ENCODE peak calls at places on chromosome 1, in six cellular contexts. P, E, J, V, A and D are unnamed samples.
A peak's percentile ranks its signal among the peaks of the same experiment; 100 is the strongest.

GRCh38 chr1:221664253-221664652 is 77.6 kb downstream of the DUSP10 start:
- DNase-seq in A (no peak), J (no peak), V (no peak), P (no peak), E (no peak), D (no peak)

GRCh38 chr1:33131191-33131590 is 50.2 kb downstream of the AZIN2 start:
- DNase-seq in V (no peak), P (no peak), E (no peak), A (no peak), J (no peak), D (no peak)

GRCh38 chr1:219564072-219564471 is 48.8 kb downstream of the ZC3H11B start:
- DNase-seq in P (no peak), J (no peak), E (no peak), A (no peak), V (no peak), D (no peak)

GRCh38 chr1:30732277-30732996 is 9.1 kb upstream of the MATN1 start:
- DNase-seq in V (no peak), A (no peak), P (peak; percentile 18), J (no peak), E (no peak), D (no peak)

GRCh38 chr1:21933397-21934248 is 3.5 kb downstream of the HSPG2 start:
- DNase-seq in E (no peak), J (no peak), V (no peak), P (no peak), A (peak; percentile 27), D (peak; percentile 82)

GRCh38 chr1:33388989-33389771 is 41.7 kb downstream of the PHC2 start:
- DNase-seq in E (peak; percentile 74), A (peak; percentile 78), P (peak; percentile 58), V (no peak), J (no peak), D (no peak)

GRCh38 chr1:35434703-35435102 is 122.5 kb downstream of the KIAA0319L start:
- DNase-seq in P (no peak), A (no peak), E (no peak), J (no peak), V (no peak), D (no peak)

GRCh38 chr1:170881268-170882265 is 53.8 kb upstream of the MROH9 start:
- DNase-seq in A (peak; percentile 51), V (no peak), E (peak; percentile 22), P (peak; percentile 42), J (peak; percentile 24), D (no peak)

GRCh38 chr1:113103977-113104376 is 31.0 kb downstream of the LRIG2 start:
- DNase-seq in A (no peak), E (no peak), J (no peak), V (no peak), P (no peak), D (no peak)

GRCh38 chr1:41122851-41123518 is 101.5 kb upstream of the SLFNL1 start:
- DNase-seq in P (peak; percentile 91), E (peak; percentile 92), J (no peak), V (no peak), A (peak; percentile 92), D (no peak)

GRCh38 chr1:180918519-180918918 is 5.8 kb downstream of the KIAA1614 start:
- DNase-seq in A (no peak), V (no peak), E (no peak), J (no peak), P (no peak), D (no peak)

GRCh38 chr1:183894290-183894565 is 89.3 kb downstream of the RGL1 start:
- DNase-seq in P (no peak), J (no peak), A (no peak), E (no peak), V (no peak), D (no peak)

GRCh38 chr1:187509091-187509490 is 680.3 kb downstream of the PLA2G4A start:
- DNase-seq in E (peak; percentile 14), P (peak; percentile 55), V (no peak), A (no peak), J (no peak), D (no peak)

DNA sequence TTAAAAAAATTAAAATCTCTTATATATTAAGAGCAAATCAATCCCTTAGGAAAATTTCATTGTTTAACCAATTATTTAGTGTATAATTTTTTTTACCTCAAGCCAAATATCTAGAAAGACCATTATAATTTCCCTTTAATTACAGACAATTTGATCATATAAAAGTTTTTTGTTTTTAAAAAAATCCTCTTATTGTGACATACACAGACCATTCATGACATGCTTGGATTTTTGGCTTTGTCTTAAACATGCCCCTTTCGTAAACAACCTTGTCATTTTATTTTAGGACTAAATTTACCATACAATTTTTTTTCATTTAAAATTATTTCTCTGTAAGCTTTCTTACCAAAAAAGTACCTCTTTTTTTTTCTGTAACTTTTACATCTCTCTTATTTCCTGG is 14.2 kb upstream of the CYP4B1 start:
- DNase-seq in V (no peak), P (no peak), E (no peak), A (no peak), J (no peak), D (no peak)
- H3K9me3 ChIP-seq in V (peaks cover 30% of the 10 kb centered on the region), P (peaks cover 5% of the 10 kb centered on the region), E (peaks cover 9% of the 10 kb centered on the region), A (peaks cover 3% of the 10 kb centered on the region), J (peaks cover 8% of the 10 kb centered on the region), D (peaks cover 17% of the 10 kb centered on the region)

GRCh38 chr1:173477286-173478098 is at the start of gene PRDX6:
- DNase-seq in V (peak; percentile 15), J (peak; percentile 83), P (peak; percentile 79), E (peak; percentile 87), A (peak; percentile 82), D (peak; percentile 32)

GRCh38 chr1:173476664-173477285 is 360 bp upstream of the PRDX6 start:
- DNase-seq in A (peak; percentile 96), J (peak; percentile 85), V (peak; percentile 88), P (peak; percentile 78), E (peak; percentile 91), D (peak; percentile 96)

GRCh38 chr1:173479649-173480048 is 2.5 kb downstream of the PRDX6 start:
- DNase-seq in V (no peak), A (peak; percentile 14), E (peak; percentile 45), P (peak; percentile 32), J (no peak), D (no peak)

GRCh38 chr1:173476197-173476663 is 905 bp upstream of the PRDX6 start:
- DNase-seq in V (no peak), E (no peak), P (no peak), J (no peak), A (no peak), D (no peak)

GRCh38 chr1:173478099-173478555 is 992 bp downstream of the PRDX6 start:
- DNase-seq in E (peak; percentile 75), V (no peak), P (peak; percentile 82), A (peak; percentile 79), J (no peak), D (no peak)
- H3K4ac ChIP-seq in E (peak overlapping the region; percentile 98), V (no peak overlapping the region), P (peak overlapping the region; percentile 91), A (peak overlapping the region; percentile 75), J (no peak overlapping the region), D (no peak overlapping the region)

GRCh38 chr1:210027994-210028393 is 90.0 kb downstream of the SYT14 start:
- DNase-seq in V (no peak), J (no peak), E (no peak), P (no peak), A (no peak), D (no peak)

GRCh38 chr1:210024282-210024681 is 86.3 kb downstream of the SYT14 start:
- DNase-seq in P (no peak), E (no peak), J (no peak), A (no peak), V (no peak), D (no peak)

GRCh38 chr1:210025870-210026269 is 87.9 kb downstream of the SYT14 start:
- DNase-seq in A (no peak), J (no peak), V (no peak), P (no peak), E (no peak), D (no peak)

GRCh38 chr1:210024996-210025395 is 87.0 kb downstream of the SYT14 start:
- DNase-seq in E (no peak), A (no peak), V (peak; percentile 7), P (no peak), J (no peak), D (peak; percentile 48)

DNA sequence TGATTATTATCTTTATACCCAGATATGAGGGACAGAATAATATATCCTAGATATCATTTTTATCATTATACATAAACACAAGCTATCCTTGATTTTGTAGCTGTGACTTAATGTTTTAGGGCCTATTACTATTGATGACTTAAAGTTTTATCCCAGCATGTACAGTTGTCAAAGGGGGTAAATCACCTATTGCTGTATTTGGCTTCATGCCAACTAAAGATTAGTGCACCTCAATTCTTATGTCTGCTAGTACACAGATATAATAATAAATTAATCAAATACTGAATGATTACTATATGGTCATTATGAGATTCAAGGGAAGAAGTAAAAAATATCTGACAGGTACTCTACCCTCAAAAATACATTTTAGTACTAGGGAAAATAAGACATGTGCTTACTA is 84.0 kb downstream of the SYT14 start:
- DNase-seq in E (no peak), V (no peak), A (no peak), P (no peak), J (no peak), D (no peak)
- H3K9me3 ChIP-seq in E (no peaks in the 10 kb centered on the region), V (no peaks in the 10 kb centered on the region), A (no peaks in the 10 kb centered on the region), P (no peaks in the 10 kb centered on the region), J (no peaks in the 10 kb centered on the region), D (no peaks in the 10 kb centered on the region)

GRCh38 chr1:43452789-43453441 is 816 bp downstream of the HYI start:
- DNase-seq in V (no peak), J (peak; percentile 17), E (peak; percentile 49), P (peak; percentile 68), A (peak; percentile 29), D (peak; percentile 75)

GRCh38 chr1:43451701-43452532 is 1.8 kb downstream of the HYI start:
- DNase-seq in A (no peak), P (no peak), J (no peak), E (no peak), V (no peak), D (no peak)

GRCh38 chr1:43455205-43455889 is 1.6 kb upstream of the HYI start:
- DNase-seq in P (no peak), V (no peak), J (no peak), E (no peak), A (no peak), D (no peak)

GRCh38 chr1:43454270-43455011 is 710 bp upstream of the HYI start:
- DNase-seq in E (peak; percentile 79), A (peak; percentile 86), V (peak; percentile 43), J (peak; percentile 32), P (peak; percentile 81), D (peak; percentile 96)

GRCh38 chr1:43453442-43454269 is at the start of gene HYI:
- DNase-seq in V (peak; percentile 60), E (peak; percentile 93), A (peak; percentile 88), J (peak; percentile 67), P (peak; percentile 86), D (peak; percentile 87)
- H3K4ac ChIP-seq in V (peak within 1 kb of the TSS; percentile 70), E (peak within 1 kb of the TSS; percentile 60), A (peak within 1 kb of the TSS; percentile 85), J (no peak within 1 kb of the TSS), P (peak within 1 kb of the TSS; percentile 98), D (no peak within 1 kb of the TSS)

GRCh38 chr1:248714248-248714647 is 11.7 kb upstream of the OR14I1 start:
- DNase-seq in J (no peak), V (no peak), E (peak; percentile 11), A (no peak), P (no peak), D (no peak)
- H3K9me3 ChIP-seq in J (peaks cover 22% of the 10 kb centered on the region), V (peaks cover 64% of the 10 kb centered on the region), E (peaks cover 62% of the 10 kb centered on the region), A (peaks cover 12% of the 10 kb centered on the region), P (peaks cover 2% of the 10 kb centered on the region), D (peaks cover 62% of the 10 kb centered on the region)